ENCODE peak calls at places on chromosomes 4 and X, in six cellular contexts. One of them, this sample, is unnamed.

GRCh38 chr4:167779280-167779679 is 313.1 kb upstream of the ANXA10 start:
- DNase-seq in AG04450: no peak
- DNase-seq in fibroblast of the aortic adventitia: no peak
- DNase-seq in lower leg skin: no peak
- DNase-seq in foreskin fibroblast: no peak
- DNase-seq in HFF-Myc: no peak
- DNase-seq in this sample: peak

GRCh38 chr4:188779586-188779985 is 640.3 kb downstream of the TRIML1 start:
- DNase-seq in AG04450: no peak
- DNase-seq in fibroblast of the aortic adventitia: no peak
- DNase-seq in lower leg skin: no peak
- DNase-seq in foreskin fibroblast: peak
- DNase-seq in HFF-Myc: no peak
- DNase-seq in this sample: no peak

GRCh38 chr4:184343400-184344177 is 125.9 kb upstream of the ENPP6 start:
- DNase-seq in AG04450: peak
- DNase-seq in fibroblast of the aortic adventitia: peak
- DNase-seq in lower leg skin: peak
- DNase-seq in foreskin fibroblast: peak
- DNase-seq in HFF-Myc: peak
- DNase-seq in this sample: peak

GRCh38 chr4:139514382-139515059 is 41.5 kb downstream of the SETD7 start:
- DNase-seq in AG04450: no peak
- DNase-seq in fibroblast of the aortic adventitia: no peak
- DNase-seq in lower leg skin: no peak
- DNase-seq in foreskin fibroblast: no peak
- DNase-seq in HFF-Myc: no peak
- DNase-seq in this sample: no peak

GRCh38 chrX:136250191-136251041 is 784 bp downstream of the MAP7D3 start:
- DNase-seq in AG04450: no peak
- DNase-seq in fibroblast of the aortic adventitia: no peak
- DNase-seq in lower leg skin: no peak
- DNase-seq in foreskin fibroblast: peak
- DNase-seq in HFF-Myc: no peak
- DNase-seq in this sample: peak

GRCh38 chr4:113445286-113445685 is 316.3 kb downstream of the CAMK2D start:
- DNase-seq in AG04450: no peak
- DNase-seq in fibroblast of the aortic adventitia: peak
- DNase-seq in lower leg skin: peak
- DNase-seq in foreskin fibroblast: peak
- DNase-seq in HFF-Myc: peak
- DNase-seq in this sample: peak

GRCh38 chr4:907691-908437 is 24.3 kb downstream of the GAK start:
- DNase-seq in AG04450: no peak
- DNase-seq in fibroblast of the aortic adventitia: no peak
- DNase-seq in lower leg skin: no peak
- DNase-seq in foreskin fibroblast: peak
- DNase-seq in HFF-Myc: no peak
- DNase-seq in this sample: peak

GRCh38 chr4:24802648-24803047 is 7.3 kb downstream of the SOD3 start:
- DNase-seq in AG04450: no peak
- DNase-seq in fibroblast of the aortic adventitia: peak
- DNase-seq in lower leg skin: no peak
- DNase-seq in foreskin fibroblast: peak
- DNase-seq in HFF-Myc: no peak
- DNase-seq in this sample: no peak

GRCh38 chrX:22674947-22675346 is 324.8 kb upstream of the DDX53 start:
- DNase-seq in AG04450: no peak
- DNase-seq in fibroblast of the aortic adventitia: no peak
- DNase-seq in lower leg skin: no peak
- DNase-seq in foreskin fibroblast: no peak
- DNase-seq in HFF-Myc: no peak
- DNase-seq in this sample: no peak

GRCh38 chr4:83276299-83277040 is 8.1 kb downstream of the COQ2 start:
- DNase-seq in AG04450: no peak
- DNase-seq in fibroblast of the aortic adventitia: no peak
- DNase-seq in lower leg skin: no peak
- DNase-seq in foreskin fibroblast: peak
- DNase-seq in HFF-Myc: no peak
- DNase-seq in this sample: no peak

GRCh38 chrX:133783273-133783672 is 202.1 kb downstream of the GPC3 start:
- DNase-seq in AG04450: no peak
- DNase-seq in fibroblast of the aortic adventitia: no peak
- DNase-seq in lower leg skin: no peak
- DNase-seq in foreskin fibroblast: no peak
- DNase-seq in HFF-Myc: no peak
- DNase-seq in this sample: no peak

GRCh38 chrX:9878141-9878875 is 88.8 kb upstream of the CLDN34 start:
- DNase-seq in AG04450: no peak
- DNase-seq in fibroblast of the aortic adventitia: no peak
- DNase-seq in lower leg skin: no peak
- DNase-seq in foreskin fibroblast: peak
- DNase-seq in HFF-Myc: no peak
- DNase-seq in this sample: no peak

GRCh38 chr4:105392858-105393257 is 81.0 kb downstream of the PPA2 start:
- DNase-seq in AG04450: no peak
- DNase-seq in fibroblast of the aortic adventitia: no peak
- DNase-seq in lower leg skin: no peak
- DNase-seq in foreskin fibroblast: no peak
- DNase-seq in HFF-Myc: no peak
- DNase-seq in this sample: no peak

GRCh38 chr4:54439831-54440243 is 210.7 kb downstream of the PDGFRA start:
- DNase-seq in AG04450: no peak
- DNase-seq in fibroblast of the aortic adventitia: peak
- DNase-seq in lower leg skin: no peak
- DNase-seq in foreskin fibroblast: peak
- DNase-seq in HFF-Myc: peak
- DNase-seq in this sample: peak

GRCh38 chr4:4379540-4380087 is 7.3 kb upstream of the NSG1 start:
- DNase-seq in AG04450: no peak
- DNase-seq in fibroblast of the aortic adventitia: no peak
- DNase-seq in lower leg skin: no peak
- DNase-seq in foreskin fibroblast: no peak
- DNase-seq in HFF-Myc: no peak
- DNase-seq in this sample: no peak

GRCh38 chr4:143411527-143412480 is 75.1 kb downstream of the GAB1 start:
- DNase-seq in AG04450: no peak
- DNase-seq in fibroblast of the aortic adventitia: peak
- DNase-seq in lower leg skin: no peak
- DNase-seq in foreskin fibroblast: peak
- DNase-seq in HFF-Myc: no peak
- DNase-seq in this sample: peak

GRCh38 chr4:164700471-164700870 is 53.5 kb upstream of the SMIM31 start:
- DNase-seq in AG04450: no peak
- DNase-seq in fibroblast of the aortic adventitia: no peak
- DNase-seq in lower leg skin: no peak
- DNase-seq in foreskin fibroblast: no peak
- DNase-seq in HFF-Myc: no peak
- DNase-seq in this sample: no peak

GRCh38 chrX:49183701-49184281 is 2.4 kb downstream of the PRICKLE3 start:
- DNase-seq in AG04450: no peak
- DNase-seq in fibroblast of the aortic adventitia: no peak
- DNase-seq in lower leg skin: no peak
- DNase-seq in foreskin fibroblast: no peak
- DNase-seq in HFF-Myc: no peak
- DNase-seq in this sample: no peak

GRCh38 chrX:137567474-137568232 is 1.7 kb downstream of the ZIC3 start:
- DNase-seq in AG04450: no peak
- DNase-seq in fibroblast of the aortic adventitia: no peak
- DNase-seq in lower leg skin: no peak
- DNase-seq in foreskin fibroblast: no peak
- DNase-seq in HFF-Myc: no peak
- DNase-seq in this sample: no peak

GRCh38 chr4:38230821-38231583 is 270.8 kb downstream of the PTTG2 start:
- DNase-seq in AG04450: no peak
- DNase-seq in fibroblast of the aortic adventitia: no peak
- DNase-seq in lower leg skin: no peak
- DNase-seq in foreskin fibroblast: no peak
- DNase-seq in HFF-Myc: no peak
- DNase-seq in this sample: no peak

GRCh38 chr4:140609548-140610425 is 41.0 kb upstream of the UCP1 start:
- DNase-seq in AG04450: peak
- DNase-seq in fibroblast of the aortic adventitia: peak
- DNase-seq in lower leg skin: no peak
- DNase-seq in foreskin fibroblast: peak
- DNase-seq in HFF-Myc: peak
- DNase-seq in this sample: peak

GRCh38 chr4:13441506-13441905 is 42.6 kb downstream of the RAB28 start:
- DNase-seq in AG04450: no peak
- DNase-seq in fibroblast of the aortic adventitia: no peak
- DNase-seq in lower leg skin: no peak
- DNase-seq in foreskin fibroblast: no peak
- DNase-seq in HFF-Myc: no peak
- DNase-seq in this sample: no peak

GRCh38 chr4:38069271-38069760 is 109.1 kb downstream of the PTTG2 start:
- DNase-seq in AG04450: peak
- DNase-seq in fibroblast of the aortic adventitia: peak
- DNase-seq in lower leg skin: peak
- DNase-seq in foreskin fibroblast: peak
- DNase-seq in HFF-Myc: no peak
- DNase-seq in this sample: peak

GRCh38 chr4:17589355-17589754 is 12.4 kb downstream of the LAP3 start:
- DNase-seq in AG04450: no peak
- DNase-seq in fibroblast of the aortic adventitia: no peak
- DNase-seq in lower leg skin: no peak
- DNase-seq in foreskin fibroblast: no peak
- DNase-seq in HFF-Myc: no peak
- DNase-seq in this sample: no peak

GRCh38 chr4:172096771-172097170 is 283.6 kb downstream of the GALNTL6 start:
- DNase-seq in AG04450: peak
- DNase-seq in fibroblast of the aortic adventitia: no peak
- DNase-seq in lower leg skin: no peak
- DNase-seq in foreskin fibroblast: no peak
- DNase-seq in HFF-Myc: no peak
- DNase-seq in this sample: peak

GRCh38 chr4:3464911-3465697 is 2.0 kb downstream of the DOK7 start:
- DNase-seq in AG04450: no peak
- DNase-seq in fibroblast of the aortic adventitia: no peak
- DNase-seq in lower leg skin: no peak
- DNase-seq in foreskin fibroblast: no peak
- DNase-seq in HFF-Myc: no peak
- DNase-seq in this sample: no peak

GRCh38 chr4:40515037-40515397 is 114.6 kb downstream of the RBM47 start:
- DNase-seq in AG04450: no peak
- DNase-seq in fibroblast of the aortic adventitia: peak
- DNase-seq in lower leg skin: no peak
- DNase-seq in foreskin fibroblast: no peak
- DNase-seq in HFF-Myc: no peak
- DNase-seq in this sample: no peak
- TF ChIP-seq CTCF in AG04450: no peak
- TF ChIP-seq CTCF in fibroblast of the aortic adventitia: no peak
- TF ChIP-seq CTCF in lower leg skin: no peak
- TF ChIP-seq CTCF in foreskin fibroblast: no peak
- TF ChIP-seq CTCF in HFF-Myc: no peak
- TF ChIP-seq CTCF in this sample: no peak

DNA sequence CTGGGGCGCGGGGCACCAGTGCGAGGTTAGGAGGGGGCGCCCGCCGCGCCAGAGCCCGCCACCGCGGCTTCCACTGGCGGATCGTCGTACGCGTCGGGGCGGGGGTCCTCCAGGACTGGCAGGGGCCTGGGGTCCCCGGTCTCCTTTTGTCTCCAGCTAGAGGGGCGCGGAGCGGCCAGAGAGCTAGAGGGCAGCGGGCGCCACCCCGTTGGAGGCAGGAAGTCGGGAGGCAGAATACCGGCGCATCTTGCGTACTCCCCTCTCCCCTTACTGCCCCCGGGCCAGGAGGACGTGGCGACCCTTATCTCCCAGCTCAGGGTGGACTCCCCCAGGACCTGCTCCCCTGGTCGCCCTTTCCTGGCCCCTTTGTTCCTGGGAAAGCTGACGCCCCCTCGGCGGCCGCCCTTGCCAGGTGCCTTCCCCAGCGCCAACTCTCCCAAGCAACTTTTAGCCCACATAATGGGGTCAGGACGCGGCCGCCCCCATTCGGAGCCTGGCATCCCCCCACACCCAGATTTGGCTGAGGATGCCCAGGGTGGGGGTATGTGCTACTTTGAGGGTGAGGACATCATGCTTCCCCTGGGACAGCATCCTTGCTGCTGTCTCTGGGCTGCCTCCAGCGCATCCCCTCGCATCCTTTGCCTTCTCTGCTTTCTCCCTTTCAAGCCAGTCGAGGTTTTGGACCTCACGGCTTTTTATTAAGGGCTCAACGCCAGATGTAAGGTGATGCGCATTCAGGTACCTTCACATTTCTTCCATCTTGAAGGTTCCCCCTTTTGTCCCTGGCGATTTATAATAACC is 976 bp downstream of the CNKSR2 start:
- DNase-seq in AG04450: no peak
- DNase-seq in fibroblast of the aortic adventitia: no peak
- DNase-seq in lower leg skin: no peak
- DNase-seq in foreskin fibroblast: no peak
- DNase-seq in HFF-Myc: no peak
- DNase-seq in this sample: no peak
- H3K4me3 ChIP-seq in AG04450: peak
- H3K4me3 ChIP-seq in fibroblast of the aortic adventitia: peak
- H3K4me3 ChIP-seq in lower leg skin: peak
- H3K4me3 ChIP-seq in foreskin fibroblast: peak
- H3K4me3 ChIP-seq in HFF-Myc: peak
- H3K4me3 ChIP-seq in this sample: peak

DNA sequence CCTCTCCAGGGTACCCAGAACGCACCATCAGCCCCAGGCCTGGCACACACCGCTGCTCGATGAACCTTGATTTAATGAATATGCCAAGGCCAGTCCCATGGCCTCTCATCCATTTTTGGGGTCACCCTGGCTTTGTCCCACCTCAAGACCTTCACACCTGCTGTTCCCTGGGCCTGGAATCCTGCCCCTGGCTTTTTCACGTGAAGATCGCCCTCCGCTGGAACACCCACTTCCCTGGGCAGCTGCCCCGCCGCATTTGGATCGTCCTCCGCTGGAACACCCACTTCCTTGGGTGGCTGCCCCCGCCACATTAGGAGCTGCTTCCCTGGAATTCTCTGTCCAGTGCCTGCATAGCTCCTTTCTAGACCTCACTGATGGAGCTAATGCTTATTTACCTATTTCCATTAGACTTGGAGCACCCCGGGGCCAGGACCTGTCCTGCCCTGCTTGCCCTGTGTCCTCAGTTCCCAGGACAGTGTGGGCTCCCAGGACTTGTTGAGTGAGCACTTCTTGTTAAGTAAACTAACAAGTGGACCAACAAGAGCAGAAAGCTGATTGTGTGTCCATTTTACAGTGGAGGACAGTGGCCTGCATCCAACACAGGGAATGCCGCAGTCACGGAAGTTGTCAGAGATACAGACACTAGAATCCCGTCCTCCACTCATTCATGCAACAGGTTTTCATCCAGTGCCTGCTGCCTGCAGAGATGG is 12.5 kb downstream of the BLOC1S4 start:
- DNase-seq in AG04450: no peak
- DNase-seq in fibroblast of the aortic adventitia: no peak
- DNase-seq in lower leg skin: no peak
- DNase-seq in foreskin fibroblast: no peak
- DNase-seq in HFF-Myc: no peak
- DNase-seq in this sample: no peak
- TF ChIP-seq CTCF in AG04450: no peak
- TF ChIP-seq CTCF in fibroblast of the aortic adventitia: no peak
- TF ChIP-seq CTCF in lower leg skin: no peak
- TF ChIP-seq CTCF in foreskin fibroblast: no peak
- TF ChIP-seq CTCF in HFF-Myc: no peak
- TF ChIP-seq CTCF in this sample: no peak

GRCh38 chrX:153642655-153643430 is 4.2 kb upstream of the DUSP9 start:
- DNase-seq in AG04450: no peak
- DNase-seq in fibroblast of the aortic adventitia: no peak
- DNase-seq in lower leg skin: peak
- DNase-seq in foreskin fibroblast: no peak
- DNase-seq in HFF-Myc: no peak
- DNase-seq in this sample: no peak
- H3K4me3 ChIP-seq in AG04450: no peak
- H3K4me3 ChIP-seq in fibroblast of the aortic adventitia: no peak
- H3K4me3 ChIP-seq in lower leg skin: no peak
- H3K4me3 ChIP-seq in foreskin fibroblast: no peak
- H3K4me3 ChIP-seq in HFF-Myc: no peak
- H3K4me3 ChIP-seq in this sample: no peak